ENCODE peak calls at places on chromosome 14, in eight cellular contexts. I is NCI-H510A; S is activated CD4-positive, alpha-beta T cell treated with anti-CD3 and anti-CD28 coated beads, Interleukin-2, amount 50 U/mL, for 1 hour; A is GM12892; B is RWPE1; G is heart right ventricle; W is lung microvascular endothelial cell; L is GF-D8. D is an unnamed sample.

GRCh38 chr14:55749201-55749812 is 169.3 kb downstream of the KTN1 start:
- DNase-seq in I (no peak), S (no peak), A (no peak), B (peak), G (no peak), W (no peak), L (no peak), D (no peak)

GRCh38 chr14:54381821-54382220 is 15.0 kb upstream of the CDKN3 start:
- DNase-seq in I (no peak), S (no peak), A (no peak), B (no peak), G (no peak), W (no peak), L (no peak), D (no peak)

GRCh38 chr14:72739446-72740405 is 154.2 kb downstream of the DPF3 start:
- DNase-seq in I (no peak), S (no peak), A (no peak), B (no peak), G (no peak), W (no peak), L (no peak), D (no peak)

GRCh38 chr14:70714055-70714550 is 72.4 kb downstream of the TTC9 start:
- DNase-seq in I (no peak), S (peak), A (no peak), B (peak), G (peak), W (peak), L (no peak), D (peak)

GRCh38 chr14:60348211-60348610 is 99.2 kb downstream of the PPM1A start:
- DNase-seq in I (peak), S (no peak), A (no peak), B (no peak), G (no peak), W (no peak), L (no peak), D (no peak)

GRCh38 chr14:54366726-54367707 is 29.8 kb upstream of the CDKN3 start:
- DNase-seq in I (no peak), S (peak), A (no peak), B (peak), G (no peak), W (peak), L (peak), D (peak)

GRCh38 chr14:70036665-70037064 is 152.1 kb downstream of the SLC8A3 start:
- DNase-seq in I (no peak), S (no peak), A (no peak), B (no peak), G (no peak), W (no peak), L (no peak), D (no peak)

GRCh38 chr14:58751788-58752187 is 114.0 kb downstream of the DACT1 start:
- DNase-seq in I (no peak), S (no peak), A (no peak), B (no peak), G (no peak), W (no peak), L (no peak), D (no peak)

GRCh38 chr14:50616275-50616674 is 51.8 kb downstream of the SAV1 start:
- DNase-seq in I (no peak), S (no peak), A (no peak), B (no peak), G (no peak), W (no peak), L (no peak), D (no peak)

GRCh38 chr14:67405771-67406170 is 6.2 kb downstream of the PLEK2 start:
- DNase-seq in I (no peak), S (no peak), A (no peak), B (no peak), G (no peak), W (no peak), L (no peak), D (no peak)

GRCh38 chr14:51644215-51644969 is 7.3 kb upstream of the FRMD6 start:
- DNase-seq in I (no peak), S (no peak), A (no peak), B (no peak), G (no peak), W (no peak), L (no peak), D (no peak)

GRCh38 chr14:21911877-21912276 is 238.3 kb upstream of the OR4E1 start:
- DNase-seq in I (no peak), S (no peak), A (no peak), B (no peak), G (no peak), W (no peak), L (no peak), D (no peak)

GRCh38 chr14:104695660-104696000 is 6.2 kb downstream of the INF2 start:
- DNase-seq in I (no peak), S (no peak), A (no peak), B (no peak), G (no peak), W (no peak), L (no peak), D (no peak)

GRCh38 chr14:60753264-60754126 is 18.9 kb downstream of the MNAT1 start:
- DNase-seq in I (no peak), S (peak), A (peak), B (no peak), G (no peak), W (no peak), L (peak), D (peak)

GRCh38 chr14:81400852-81401251 is 728 bp upstream of the STON2 start:
- DNase-seq in I (no peak), S (no peak), A (no peak), B (peak), G (peak), W (peak), L (no peak), D (no peak)

GRCh38 chr14:74518221-74518620 is 24.7 kb downstream of the ISCA2 start:
- DNase-seq in I (peak), S (no peak), A (no peak), B (no peak), G (no peak), W (no peak), L (no peak), D (no peak)

GRCh38 chr14:51520087-51520486 is 131.6 kb upstream of the FRMD6 start:
- DNase-seq in I (no peak), S (no peak), A (no peak), B (no peak), G (no peak), W (peak), L (no peak), D (no peak)

GRCh38 chr14:99261916-99262787 is 9.8 kb downstream of the BCL11B start:
- DNase-seq in I (peak), S (peak), A (no peak), B (no peak), G (no peak), W (no peak), L (no peak), D (peak)

GRCh38 chr14:76784266-76784874 is 23.1 kb downstream of the VASH1 start:
- DNase-seq in I (no peak), S (no peak), A (no peak), B (no peak), G (no peak), W (no peak), L (no peak), D (no peak)

GRCh38 chr14:53615254-53615653 is 341.4 kb downstream of the BMP4 start:
- DNase-seq in I (no peak), S (no peak), A (no peak), B (no peak), G (no peak), W (no peak), L (no peak), D (no peak)

GRCh38 chr14:92519246-92520101 is 5.9 kb downstream of the RIN3 start:
- DNase-seq in I (no peak), S (no peak), A (no peak), B (no peak), G (no peak), W (no peak), L (no peak), D (no peak)

GRCh38 chr14:53964249-53964648 is 7.6 kb upstream of the BMP4 start:
- DNase-seq in I (no peak), S (no peak), A (no peak), B (no peak), G (no peak), W (no peak), L (no peak), D (no peak)

GRCh38 chr14:89185919-89186849 is 230.8 kb downstream of the FOXN3 start:
- DNase-seq in I (peak), S (no peak), A (no peak), B (peak), G (no peak), W (no peak), L (no peak), D (no peak)

GRCh38 chr14:21987937-21988336 is 314.3 kb upstream of the OR4E1 start:
- DNase-seq in I (no peak), S (no peak), A (no peak), B (peak), G (no peak), W (peak), L (no peak), D (no peak)

GRCh38 chr14:59919582-59920377 is at the start of gene LRRC9:
- DNase-seq in I (peak), S (no peak), A (peak), B (no peak), G (no peak), W (peak), L (no peak), D (peak)

GRCh38 chr14:101754893-101755292 is 6.6 kb upstream of the PPP2R5C start:
- DNase-seq in I (no peak), S (no peak), A (no peak), B (no peak), G (no peak), W (no peak), L (no peak), D (no peak)

GRCh38 chr14:23008836-23009235 is 1.1 kb downstream of the C14orf93 start:
- DNase-seq in I (no peak), S (no peak), A (no peak), B (no peak), G (no peak), W (peak), L (peak), D (no peak)

D was measured in central memory CD4-positive, alpha-beta T cell.